ENCODE peak calls at places on chromosome 12, in six cellular contexts. One of them, this sample, is unnamed.

GRCh38 chr12:27564612-27565213 is 40.7 kb downstream of the PPFIBP1 start:
- DNase-seq in activated CD4-positive, alpha-beta T cell treated with anti-CD3 and anti-CD28 coated beads for 36 hours: no peak
- DNase-seq in HEK293T: no peak
- DNase-seq in cardiac fibroblast: no peak
- DNase-seq in midbrain: no peak
- DNase-seq in stimulated activated CD4-positive, alpha-beta T cell treated with anti-CD3 and anti-CD28 coated beads, Interleukin-4, amount 100 ng/mL, for 48 hours: no peak
- DNase-seq in this sample: no peak

GRCh38 chr12:118082161-118082560 is 21.2 kb upstream of the WSB2 start:
- DNase-seq in activated CD4-positive, alpha-beta T cell treated with anti-CD3 and anti-CD28 coated beads for 36 hours: no peak
- DNase-seq in HEK293T: no peak
- DNase-seq in cardiac fibroblast: no peak
- DNase-seq in midbrain: no peak
- DNase-seq in stimulated activated CD4-positive, alpha-beta T cell treated with anti-CD3 and anti-CD28 coated beads, Interleukin-4, amount 100 ng/mL, for 48 hours: no peak
- DNase-seq in this sample: no peak

GRCh38 chr12:121005346-121005815 is 10.9 kb downstream of the C12orf43 start:
- DNase-seq in activated CD4-positive, alpha-beta T cell treated with anti-CD3 and anti-CD28 coated beads for 36 hours: peak
- DNase-seq in HEK293T: peak
- DNase-seq in cardiac fibroblast: peak
- DNase-seq in midbrain: peak
- DNase-seq in stimulated activated CD4-positive, alpha-beta T cell treated with anti-CD3 and anti-CD28 coated beads, Interleukin-4, amount 100 ng/mL, for 48 hours: peak
- DNase-seq in this sample: peak

GRCh38 chr12:77577756-77578155 is 252.9 kb upstream of the NAV3 start:
- DNase-seq in activated CD4-positive, alpha-beta T cell treated with anti-CD3 and anti-CD28 coated beads for 36 hours: no peak
- DNase-seq in HEK293T: no peak
- DNase-seq in cardiac fibroblast: no peak
- DNase-seq in midbrain: no peak
- DNase-seq in stimulated activated CD4-positive, alpha-beta T cell treated with anti-CD3 and anti-CD28 coated beads, Interleukin-4, amount 100 ng/mL, for 48 hours: no peak
- DNase-seq in this sample: peak

GRCh38 chr12:93772003-93772402 is 94.8 kb downstream of the CRADD start:
- DNase-seq in activated CD4-positive, alpha-beta T cell treated with anti-CD3 and anti-CD28 coated beads for 36 hours: no peak
- DNase-seq in HEK293T: no peak
- DNase-seq in cardiac fibroblast: no peak
- DNase-seq in midbrain: no peak
- DNase-seq in stimulated activated CD4-positive, alpha-beta T cell treated with anti-CD3 and anti-CD28 coated beads, Interleukin-4, amount 100 ng/mL, for 48 hours: no peak
- DNase-seq in this sample: no peak

GRCh38 chr12:115922952-115923564 is 354.4 kb downstream of the MED13L start:
- DNase-seq in activated CD4-positive, alpha-beta T cell treated with anti-CD3 and anti-CD28 coated beads for 36 hours: peak
- DNase-seq in HEK293T: peak
- DNase-seq in cardiac fibroblast: peak
- DNase-seq in midbrain: no peak
- DNase-seq in stimulated activated CD4-positive, alpha-beta T cell treated with anti-CD3 and anti-CD28 coated beads, Interleukin-4, amount 100 ng/mL, for 48 hours: no peak
- DNase-seq in this sample: no peak

GRCh38 chr12:120799417-120800045 is 73.9 kb downstream of the ACADS start:
- DNase-seq in activated CD4-positive, alpha-beta T cell treated with anti-CD3 and anti-CD28 coated beads for 36 hours: no peak
- DNase-seq in HEK293T: no peak
- DNase-seq in cardiac fibroblast: peak
- DNase-seq in midbrain: no peak
- DNase-seq in stimulated activated CD4-positive, alpha-beta T cell treated with anti-CD3 and anti-CD28 coated beads, Interleukin-4, amount 100 ng/mL, for 48 hours: no peak
- DNase-seq in this sample: no peak

GRCh38 chr12:2011641-2012607 is 7.7 kb upstream of the DCP1B start:
- DNase-seq in activated CD4-positive, alpha-beta T cell treated with anti-CD3 and anti-CD28 coated beads for 36 hours: no peak
- DNase-seq in HEK293T: no peak
- DNase-seq in cardiac fibroblast: no peak
- DNase-seq in midbrain: no peak
- DNase-seq in stimulated activated CD4-positive, alpha-beta T cell treated with anti-CD3 and anti-CD28 coated beads, Interleukin-4, amount 100 ng/mL, for 48 hours: no peak
- DNase-seq in this sample: no peak

GRCh38 chr12:89859513-89860220 is 151.0 kb upstream of the ATP2B1 start:
- DNase-seq in activated CD4-positive, alpha-beta T cell treated with anti-CD3 and anti-CD28 coated beads for 36 hours: peak
- DNase-seq in HEK293T: no peak
- DNase-seq in cardiac fibroblast: no peak
- DNase-seq in midbrain: no peak
- DNase-seq in stimulated activated CD4-positive, alpha-beta T cell treated with anti-CD3 and anti-CD28 coated beads, Interleukin-4, amount 100 ng/mL, for 48 hours: no peak
- DNase-seq in this sample: no peak

GRCh38 chr12:49868952-49869815 is 26.3 kb upstream of the BCDIN3D start:
- DNase-seq in activated CD4-positive, alpha-beta T cell treated with anti-CD3 and anti-CD28 coated beads for 36 hours: no peak
- DNase-seq in HEK293T: peak
- DNase-seq in cardiac fibroblast: peak
- DNase-seq in midbrain: peak
- DNase-seq in stimulated activated CD4-positive, alpha-beta T cell treated with anti-CD3 and anti-CD28 coated beads, Interleukin-4, amount 100 ng/mL, for 48 hours: no peak
- DNase-seq in this sample: peak

GRCh38 chr12:108815369-108815768 is 42.0 kb downstream of the SSH1 start:
- DNase-seq in activated CD4-positive, alpha-beta T cell treated with anti-CD3 and anti-CD28 coated beads for 36 hours: no peak
- DNase-seq in HEK293T: no peak
- DNase-seq in cardiac fibroblast: no peak
- DNase-seq in midbrain: no peak
- DNase-seq in stimulated activated CD4-positive, alpha-beta T cell treated with anti-CD3 and anti-CD28 coated beads, Interleukin-4, amount 100 ng/mL, for 48 hours: no peak
- DNase-seq in this sample: no peak

This sample was measured in AG10803.